ENCODE peak calls at places on chromosomes 11 and 22, in four cellular contexts. P is K562, I is HCT116, Y is HepG2. F is an unnamed sample.

GRCh38 chr11:120985718-120986569 is 38.0 kb upstream of the TBCEL start:
- DNase-seq in P (peak; percentile 34), I (no peak), Y (peak; percentile 15), F (no peak)

GRCh38 chr11:7028141-7028540 is 7.9 kb downstream of the NLRP14 start:
- DNase-seq in P (no peak), I (no peak), Y (no peak), F (no peak)

GRCh38 chr22:41816241-41816640 is 15.8 kb downstream of the CCDC134 start:
- DNase-seq in P (no peak), I (no peak), Y (no peak), F (no peak)

GRCh38 chr11:118763038-118763437 is 27.9 kb downstream of the DDX6 start:
- DNase-seq in P (no peak), I (no peak), Y (no peak), F (no peak)

GRCh38 chr11:18739684-18740083 is 13.7 kb upstream of the IGSF22 start:
- DNase-seq in P (peak; percentile 49), I (no peak), Y (no peak), F (no peak)

GRCh38 chr22:37462983-37463382 is 23.2 kb downstream of the MFNG start:
- DNase-seq in P (peak; percentile 37), I (no peak), Y (peak; percentile 28), F (no peak)

GRCh38 chr11:17528906-17529813 is 15.1 kb downstream of the USH1C start:
- DNase-seq in P (no peak), I (no peak), Y (no peak), F (no peak)

GRCh38 chr22:24457894-24458293 is 30.5 kb downstream of the ADORA2A start:
- DNase-seq in P (no peak), I (no peak), Y (no peak), F (no peak)

GRCh38 chr11:112318193-112318592 is 57.5 kb upstream of the PLET1 start:
- DNase-seq in P (no peak), I (peak; percentile 4), Y (no peak), F (no peak)

GRCh38 chr22:32607086-32607485 is 132.5 kb downstream of the FBXO7 start:
- DNase-seq in P (no peak), I (no peak), Y (no peak), F (no peak)

GRCh38 chr11:3929689-3930088 is 74.2 kb downstream of the STIM1 start:
- DNase-seq in P (no peak), I (no peak), Y (no peak), F (no peak)

GRCh38 chr11:45371251-45371749 is 85.2 kb upstream of the SYT13 start:
- DNase-seq in P (peak; percentile 79), I (peak; percentile 63), Y (peak; percentile 48), F (peak; percentile 41)

GRCh38 chr11:128210148-128210940 is 377.0 kb downstream of the ETS1 start:
- DNase-seq in P (no peak), I (peak; percentile 98), Y (peak; percentile 59), F (peak; percentile 99)

GRCh38 chr11:58771458-58771855 is 39.7 kb upstream of the GLYAT start:
- DNase-seq in P (no peak), I (no peak), Y (no peak), F (no peak)

GRCh38 chr22:27754247-27754887 is 47.2 kb downstream of the MN1 start:
- DNase-seq in P (no peak), I (no peak), Y (no peak), F (no peak)

GRCh38 chr11:116742104-116742503 is 30.7 kb downstream of the BUD13 start:
- DNase-seq in P (no peak), I (no peak), Y (no peak), F (no peak)

GRCh38 chr22:33918676-33919590 is 1.3 kb downstream of the LARGE1 start:
- DNase-seq in P (no peak), I (no peak), Y (peak; percentile 26), F (no peak)

GRCh38 chr11:46896719-46897406 is 21.5 kb downstream of the LRP4 start:
- DNase-seq in P (no peak), I (peak; percentile 12), Y (peak; percentile 52), F (no peak)

GRCh38 chr11:112822478-112823274 is 138.5 kb upstream of the NCAM1 start:
- DNase-seq in P (no peak), I (no peak), Y (no peak), F (no peak)

GRCh38 chr11:1130276-1131032 is 27.3 kb upstream of the MUC5AC start:
- DNase-seq in P (no peak), I (no peak), Y (no peak), F (no peak)

GRCh38 chr22:37079668-37080171 is 28.2 kb downstream of the KCTD17 start:
- DNase-seq in P (no peak), I (no peak), Y (no peak), F (no peak)

GRCh38 chr22:41237707-41238569 is 2.8 kb downstream of the CHADL start:
- DNase-seq in P (peak; percentile 22), I (no peak), Y (no peak), F (no peak)

GRCh38 chr22:37634505-37635002 is 4.9 kb upstream of the SH3BP1 start:
- DNase-seq in P (no peak), I (no peak), Y (no peak), F (no peak)

GRCh38 chr11:72146625-72147024 is 11.1 kb downstream of the FOLR3 start:
- DNase-seq in P (no peak), I (no peak), Y (no peak), F (no peak)

GRCh38 chr11:121237686-121238658 is 54.6 kb upstream of the SC5D start:
- DNase-seq in P (no peak), I (no peak), Y (no peak), F (no peak)

GRCh38 chr11:88454881-88455280 is 117.3 kb upstream of the CTSC start:
- DNase-seq in P (no peak), I (no peak), Y (no peak), F (no peak)

GRCh38 chr11:62958547-62959071 is 26.2 kb downstream of the SLC22A6 start:
- DNase-seq in P (no peak), I (no peak), Y (no peak), F (no peak)

GRCh38 chr11:27423125-27423524 is 49.5 kb downstream of the LGR4 start:
- DNase-seq in P (no peak), I (no peak), Y (no peak), F (no peak)

GRCh38 chr11:86186420-86186819 is 58.1 kb upstream of the EED start:
- DNase-seq in P (no peak), I (no peak), Y (no peak), F (no peak)

GRCh38 chr22:23697031-23697970 is 6.5 kb downstream of the RGL4 start:
- DNase-seq in P (no peak), I (no peak), Y (no peak), F (no peak)

GRCh38 chr11:44334356-44335004 is 24.5 kb upstream of the ALX4 start:
- DNase-seq in P (no peak), I (no peak), Y (no peak), F (no peak)

GRCh38 chr11:125483592-125483991 is 12.5 kb downstream of the FEZ1 start:
- DNase-seq in P (no peak), I (no peak), Y (no peak), F (no peak)

GRCh38 chr22:47328550-47329243 is 566.2 kb downstream of the TBC1D22A start:
- DNase-seq in P (peak; percentile 19), I (peak; percentile 95), Y (peak; percentile 5), F (no peak)

GRCh38 chr11:130486981-130487380 is 38.5 kb downstream of the ADAMTS15 start:
- DNase-seq in P (no peak), I (no peak), Y (no peak), F (no peak)

GRCh38 chr11:85813721-85814120 is 2.8 kb upstream of the SYTL2 start:
- DNase-seq in P (no peak), I (no peak), Y (peak; percentile 9), F (no peak)

GRCh38 chr22:19360862-19361261 is 69.3 kb upstream of the CLTCL1 start:
- DNase-seq in P (no peak), I (no peak), Y (no peak), F (no peak)

GRCh38 chr11:45698777-45699497 is 33.5 kb upstream of the CHST1 start:
- DNase-seq in P (no peak), I (no peak), Y (no peak), F (no peak)

GRCh38 chr22:29150701-29151100 is 55.0 kb upstream of the EMID1 start:
- DNase-seq in P (no peak), I (no peak), Y (no peak), F (no peak)

DNA sequence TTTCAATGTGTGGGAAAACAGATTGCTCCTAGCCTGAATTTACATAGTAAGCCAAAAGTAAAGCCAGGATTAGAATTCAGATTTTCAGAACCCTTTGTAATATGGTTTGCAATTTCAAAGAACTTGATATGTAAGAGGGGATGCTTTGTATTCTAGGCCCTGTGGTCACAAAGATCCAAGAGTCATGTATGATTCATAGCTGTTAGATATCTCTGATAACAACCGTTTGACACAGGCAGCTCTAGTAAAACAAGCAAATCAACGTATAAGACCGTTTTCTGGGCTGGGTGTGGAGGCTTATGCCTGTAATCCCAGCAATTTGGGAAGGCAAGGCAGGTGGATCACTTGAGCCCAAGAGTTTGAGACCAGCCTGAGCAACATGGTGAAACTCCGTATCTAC is 79.6 kb downstream of the EMSY start:
- DNase-seq in P (no peak), I (peak; percentile 24), Y (peak; percentile 36), F (no peak)
- TF ChIP-seq TCF7L2 in P (no peak), I (no peak), Y (no peak), F (no peak)

DNA sequence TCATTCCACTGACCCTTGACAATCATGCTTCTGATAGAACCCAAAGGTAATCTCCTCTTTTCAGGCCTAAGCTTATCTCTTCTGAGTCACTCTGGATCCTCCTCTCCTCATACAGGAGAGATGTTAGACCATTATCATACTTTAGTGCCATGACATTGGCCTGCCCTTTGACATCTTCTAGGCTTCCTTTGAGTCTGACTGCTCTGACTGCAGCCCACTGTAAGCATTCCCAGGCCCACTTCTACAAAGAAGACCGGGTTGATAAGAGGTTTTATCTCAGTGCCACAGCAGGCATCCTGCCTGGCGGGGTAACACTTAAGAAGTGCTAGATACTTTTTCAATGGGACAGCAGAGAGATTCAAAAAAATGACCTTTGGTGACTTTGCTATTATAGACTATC is 438.0 kb downstream of the KCNA4 start:
- DNase-seq in P (no peak), I (no peak), Y (no peak), F (no peak)
- TF ChIP-seq CTCF in P (no peak), I (no peak), Y (no peak), F (no peak)

DNA sequence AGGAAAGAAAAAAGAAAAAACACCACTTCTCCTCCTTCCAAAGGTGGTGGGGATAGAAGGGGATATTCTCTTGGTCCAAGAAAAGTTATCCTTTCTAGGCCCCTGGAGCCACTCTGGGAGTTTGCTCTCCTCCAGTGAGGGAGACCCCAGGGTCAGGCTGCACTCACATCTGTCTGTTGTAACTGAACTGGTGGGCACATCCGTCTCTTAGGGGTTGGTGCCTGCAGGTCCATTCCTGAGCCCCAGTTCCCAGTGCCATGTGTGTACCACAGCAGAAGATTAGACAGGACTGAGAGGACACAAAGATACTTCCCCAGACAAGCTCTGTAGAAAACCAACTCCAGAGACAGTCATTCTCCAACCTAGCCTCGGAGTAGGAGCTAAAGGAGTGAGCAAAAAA is 3.1 kb upstream of the ATG2A start:
- DNase-seq in P (no peak), I (no peak), Y (no peak), F (no peak)
- TF ChIP-seq TCF7L2 in P (no peak), I (no peak), Y (no peak), F (no peak)

DNA sequence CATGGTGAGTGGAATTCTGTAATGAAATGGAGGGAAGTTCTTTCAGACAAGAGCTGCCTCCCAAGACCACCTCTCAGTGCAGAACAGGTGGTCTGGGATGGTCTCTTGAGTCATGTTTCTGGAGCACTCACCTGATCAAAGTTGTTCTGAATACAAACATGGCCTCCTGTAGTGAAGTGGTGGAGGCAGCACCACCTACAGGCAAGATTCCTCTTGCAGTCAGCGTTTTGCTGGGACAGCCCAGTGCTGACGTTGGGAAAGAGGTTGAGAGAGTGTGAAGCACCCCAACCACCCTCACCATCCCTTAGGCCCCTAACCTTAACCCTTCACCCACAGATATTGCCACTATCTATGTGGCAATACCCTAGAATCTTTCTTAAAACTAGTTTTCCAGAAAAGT is 371.4 kb downstream of the CADM1 start:
- DNase-seq in P (peak; percentile 16), I (no peak), Y (peak; percentile 3), F (no peak)
- TF ChIP-seq CTCF in P (peak; percentile 51), I (no peak), Y (peak; percentile 46), F (no peak)

F was measured in Panc1.